ENCODE peak calls at places on chromosomes 13 and 19, in six cellular contexts. G, W, K, Q, J and B are unnamed samples.

GRCh38 chr13:92530364-92530763 is 696.2 kb upstream of the GPC6 start:
- DNase-seq in Q (no peak), G (no peak), W (no peak), K (no peak), J (no peak), B (no peak)

GRCh38 chr13:27280009-27280646 is 9.5 kb downstream of the RASL11A start:
- DNase-seq in G (no peak), K (no peak), J (no peak), Q (no peak), W (peak; percentile 92), B (no peak)

GRCh38 chr13:109344552-109345157 is 441.7 kb downstream of the IRS2 start:
- DNase-seq in W (peak; percentile 55), G (peak; percentile 65), K (no peak), Q (no peak), J (no peak), B (peak; percentile 50)

GRCh38 chr13:21538753-21539152 is 65.2 kb downstream of the MICU2 start:
- DNase-seq in W (no peak), K (no peak), J (no peak), G (no peak), Q (no peak), B (no peak)

GRCh38 chr13:25378528-25378927 is 6.8 kb downstream of the ATP8A2 start:
- DNase-seq in K (no peak), G (no peak), W (no peak), Q (no peak), J (no peak), B (no peak)

GRCh38 chr13:78323040-78323439 is 280.3 kb downstream of the POU4F1 start:
- DNase-seq in K (no peak), J (no peak), G (no peak), Q (no peak), W (no peak), B (no peak)

GRCh38 chr13:97222934-97223710 is 989 bp downstream of the MBNL2 start:
- DNase-seq in G (no peak), Q (no peak), K (no peak), W (peak; percentile 34), J (peak; percentile 11), B (no peak)

GRCh38 chr13:62702502-62702901 is 1286.9 kb upstream of the PCDH20 start:
- DNase-seq in J (no peak), K (no peak), G (no peak), W (no peak), Q (no peak), B (no peak)

GRCh38 chr19:29098863-29099481 is 114.0 kb downstream of the UQCRFS1 start:
- DNase-seq in W (peak; percentile 63), Q (peak; percentile 11), J (no peak), G (peak; percentile 94), K (peak; percentile 89), B (peak; percentile 13)

GRCh38 chr13:35260316-35260715 is 216.2 kb downstream of the MAB21L1 start:
- DNase-seq in J (no peak), K (no peak), W (no peak), Q (no peak), G (no peak), B (no peak)

GRCh38 chr19:44683434-44684210 is 12.3 kb downstream of the CEACAM19 start:
- DNase-seq in Q (no peak), W (no peak), G (no peak), K (no peak), J (no peak), B (no peak)

GRCh38 chr13:88071371-88071770 is 400.2 kb downstream of the SLITRK5 start:
- DNase-seq in W (no peak), K (no peak), Q (no peak), J (no peak), G (no peak), B (no peak)

GRCh38 chr13:109818136-109818535 is 31.8 kb upstream of the IRS2 start:
- DNase-seq in G (no peak), Q (no peak), K (no peak), W (no peak), J (no peak), B (no peak)

GRCh38 chr13:46687810-46688209 is 109.2 kb downstream of the ESD start:
- DNase-seq in K (no peak), J (peak; percentile 28), Q (no peak), W (peak; percentile 22), G (peak; percentile 46), B (peak; percentile 58)

GRCh38 chr19:54493967-54494585 is 8.6 kb upstream of the LAIR2 start:
- DNase-seq in W (no peak), G (no peak), J (peak; percentile 20), K (no peak), Q (no peak), B (no peak)

GRCh38 chr19:17394891-17395415 is 957 bp upstream of the CCDC194 start:
- DNase-seq in W (peak; percentile 50), K (no peak), J (peak; percentile 75), G (peak; percentile 33), Q (no peak), B (peak; percentile 76)

GRCh38 chr19:43624933-43625332 is 5.5 kb upstream of the ZNF428 start:
- DNase-seq in Q (no peak), J (peak; percentile 82), W (no peak), G (peak; percentile 61), K (no peak), B (peak; percentile 53)

GRCh38 chr13:51004918-51005460 is 95.4 kb downstream of the RNASEH2B start:
- DNase-seq in G (no peak), J (no peak), Q (no peak), W (no peak), K (no peak), B (no peak)

GRCh38 chr19:28521614-28522544 is 691.1 kb downstream of the UQCRFS1 start:
- DNase-seq in J (no peak), Q (no peak), K (no peak), W (no peak), G (no peak), B (no peak)

GRCh38 chr13:108496364-108497215 is 132.8 kb upstream of the MYO16 start:
- DNase-seq in Q (no peak), K (no peak), J (no peak), G (peak; percentile 4), W (no peak), B (no peak)

GRCh38 chr13:27868639-27869435 is 51.0 kb upstream of the PDX1 start:
- DNase-seq in K (no peak), W (peak; percentile 42), G (peak; percentile 11), J (peak; percentile 28), Q (no peak), B (peak; percentile 18)

GRCh38 chr19:46999377-46999776 is 20.3 kb upstream of the NPAS1 start:
- DNase-seq in K (no peak), Q (no peak), J (no peak), G (no peak), W (no peak), B (no peak)

GRCh38 chr13:36163809-36164308 is 32.7 kb upstream of the DCLK1 start:
- DNase-seq in K (peak; percentile 84), W (peak; percentile 18), Q (no peak), J (no peak), G (peak; percentile 89), B (peak; percentile 55)

GRCh38 chr19:27972291-27973040 is 1240.5 kb downstream of the UQCRFS1 start:
- DNase-seq in G (peak; percentile 35), K (no peak), Q (no peak), W (peak; percentile 41), J (no peak), B (no peak)

GRCh38 chr13:80551650-80552497 is 210.9 kb upstream of the SPRY2 start:
- DNase-seq in G (peak; percentile 65), Q (no peak), J (no peak), K (no peak), W (peak; percentile 44), B (no peak)

GRCh38 chr19:18126097-18126496 is 26.9 kb upstream of the PIK3R2 start:
- DNase-seq in G (no peak), Q (no peak), K (no peak), J (no peak), W (no peak), B (no peak)

GRCh38 chr13:30576528-30576927 is 41.2 kb upstream of the USPL1 start:
- DNase-seq in K (no peak), W (peak; percentile 27), Q (no peak), J (no peak), G (peak; percentile 58), B (peak; percentile 63)

GRCh38 chr13:110714798-110715394 is 1.4 kb downstream of the ING1 start:
- DNase-seq in J (no peak), G (peak; percentile 34), W (peak; percentile 37), K (peak; percentile 86), Q (no peak), B (no peak)

GRCh38 chr19:58059003-58059671 is at the start of gene ZNF135:
- DNase-seq in K (peak; percentile 94), Q (peak; percentile 52), W (no peak), G (peak; percentile 73), J (no peak), B (peak; percentile 78)

GRCh38 chr19:39736088-39736487 is 1.7 kb downstream of the CLC start:
- DNase-seq in Q (no peak), J (no peak), W (no peak), K (no peak), G (no peak), B (no peak)
- H3K4me3 ChIP-seq in Q (no peak overlapping the region), J (no peak overlapping the region), W (no peak overlapping the region), K (no peak overlapping the region), G (no peak overlapping the region), B (no peak overlapping the region)

GRCh38 chr13:32385369-32385768 is 42.6 kb downstream of the N4BP2L1 start:
- DNase-seq in W (no peak), K (no peak), J (no peak), Q (no peak), G (no peak), B (no peak)

GRCh38 chr13:32383836-32384618 is 43.9 kb downstream of the N4BP2L1 start:
- DNase-seq in J (no peak), Q (no peak), G (no peak), W (no peak), K (no peak), B (no peak)

GRCh38 chr13:32384702-32385101 is 43.2 kb downstream of the N4BP2L1 start:
- DNase-seq in Q (no peak), W (no peak), J (no peak), G (no peak), K (no peak), B (no peak)

GRCh38 chr13:32378012-32378411 is 49.9 kb downstream of the N4BP2L1 start:
- DNase-seq in J (no peak), W (no peak), Q (no peak), K (no peak), G (peak; percentile 6), B (no peak)

DNA sequence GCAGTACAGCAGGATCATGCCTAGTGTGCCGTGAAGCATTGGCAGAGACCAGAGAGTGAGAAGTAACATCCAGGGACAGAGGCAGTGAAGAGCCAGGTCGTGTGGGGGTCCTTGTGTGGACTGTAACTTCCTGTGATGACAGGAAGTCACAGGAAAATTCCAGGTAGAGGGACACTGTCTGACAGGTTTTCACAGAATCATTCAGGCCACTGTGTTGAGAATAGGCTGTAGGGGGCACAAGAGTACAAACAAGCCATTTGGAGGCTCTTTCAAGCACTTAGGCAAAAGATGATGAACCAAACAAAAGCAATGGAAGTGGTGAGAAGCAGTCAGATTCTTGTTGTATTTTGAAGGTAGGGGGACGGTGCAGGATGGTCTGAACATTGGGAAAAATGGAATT is 46.4 kb downstream of the N4BP2L1 start:
- DNase-seq in Q (no peak), K (no peak), G (peak; percentile 39), J (peak; percentile 45), W (peak; percentile 4), B (peak; percentile 47)
- TF ChIP-seq CTCF in Q (peak; percentile 30), K (peak; percentile 44), G (peak; percentile 53), J (peak; percentile 54), W (peak; percentile 43), B (peak; percentile 65)

GRCh38 chr19:6087074-6087506 is 23.2 kb downstream of the RFX2 start:
- DNase-seq in W (no peak), Q (no peak), J (peak; percentile 77), G (no peak), K (no peak), B (no peak)
- H3K4me3 ChIP-seq in W (no peak overlapping the region), Q (peak overlapping the region; percentile 34), J (peak overlapping the region; percentile 34), G (no peak overlapping the region), K (no peak overlapping the region), B (no peak overlapping the region)

GRCh38 chr19:50328257-50329145 is 676 bp downstream of the KCNC3 start:
- DNase-seq in G (no peak), K (no peak), W (peak; percentile 39), Q (no peak), J (peak; percentile 76), B (no peak)
- TF ChIP-seq CTCF in G (no peak), K (no peak), W (no peak), Q (no peak), J (peak; percentile 39), B (no peak)